ENCODE peak calls at places on chromosomes 3 and 15, in ten cellular contexts. U is GM23338, Q is HCT116, S is transverse colon, G is spleen, X is esophagus muscularis mucosa, Y is HL-60, O is GM12892, N is breast epithelium, D is suprapubic skin. C is an unnamed sample.
A peak's percentile ranks its signal among the peaks of the same experiment; 100 is the strongest.

GRCh38 chr15:52006702-52007340 is 12.2 kb upstream of the MAPK6 start:
- DNase-seq in N (no peak), Q (no peak), Y (no peak), G (no peak), D (no peak), U (no peak), O (no peak), X (no peak), S (no peak), C (no peak)

GRCh38 chr3:185250247-185250646 is 3.6 kb downstream of the EHHADH start:
- DNase-seq in N (no peak), U (no peak), G (no peak), Y (no peak), Q (no peak), S (no peak), X (no peak), D (no peak), O (no peak), C (no peak)

GRCh38 chr3:37124431-37124830 is 50.0 kb downstream of the LRRFIP2 start:
- DNase-seq in U (no peak), X (no peak), Y (no peak), N (no peak), D (no peak), G (no peak), O (no peak), S (no peak), Q (no peak), C (no peak)

GRCh38 chr3:197478746-197479668 is 76.8 kb downstream of the BDH1 start:
- DNase-seq in Q (no peak), G (no peak), U (no peak), D (no peak), N (no peak), S (no peak), X (no peak), Y (no peak), O (no peak), C (no peak)

GRCh38 chr15:85788796-85789495 is 5.8 kb downstream of the KLHL25 start:
- DNase-seq in S (peak; percentile 73), G (no peak), X (no peak), Q (no peak), D (no peak), O (no peak), U (no peak), Y (no peak), N (no peak), C (no peak)

GRCh38 chr15:65355173-65355982 is 22.4 kb downstream of the IGDCC3 start:
- DNase-seq in U (peak; percentile 71), X (no peak), G (peak; percentile 18), O (no peak), S (no peak), N (no peak), D (no peak), Y (no peak), Q (no peak), C (no peak)

GRCh38 chr15:59622289-59622688 is 10.7 kb downstream of the GCNT3 start:
- DNase-seq in O (peak; percentile 43), U (peak; percentile 79), Y (peak; percentile 44), N (no peak), G (peak; percentile 79), S (peak; percentile 84), X (no peak), D (no peak), Q (peak; percentile 42), C (no peak)

GRCh38 chr3:111577798-111578685 is 17.1 kb downstream of the ZBED2 start:
- DNase-seq in O (no peak), D (no peak), Q (peak; percentile 69), S (no peak), G (no peak), U (peak; percentile 49), X (no peak), Y (peak; percentile 30), N (no peak), C (no peak)

DNA sequence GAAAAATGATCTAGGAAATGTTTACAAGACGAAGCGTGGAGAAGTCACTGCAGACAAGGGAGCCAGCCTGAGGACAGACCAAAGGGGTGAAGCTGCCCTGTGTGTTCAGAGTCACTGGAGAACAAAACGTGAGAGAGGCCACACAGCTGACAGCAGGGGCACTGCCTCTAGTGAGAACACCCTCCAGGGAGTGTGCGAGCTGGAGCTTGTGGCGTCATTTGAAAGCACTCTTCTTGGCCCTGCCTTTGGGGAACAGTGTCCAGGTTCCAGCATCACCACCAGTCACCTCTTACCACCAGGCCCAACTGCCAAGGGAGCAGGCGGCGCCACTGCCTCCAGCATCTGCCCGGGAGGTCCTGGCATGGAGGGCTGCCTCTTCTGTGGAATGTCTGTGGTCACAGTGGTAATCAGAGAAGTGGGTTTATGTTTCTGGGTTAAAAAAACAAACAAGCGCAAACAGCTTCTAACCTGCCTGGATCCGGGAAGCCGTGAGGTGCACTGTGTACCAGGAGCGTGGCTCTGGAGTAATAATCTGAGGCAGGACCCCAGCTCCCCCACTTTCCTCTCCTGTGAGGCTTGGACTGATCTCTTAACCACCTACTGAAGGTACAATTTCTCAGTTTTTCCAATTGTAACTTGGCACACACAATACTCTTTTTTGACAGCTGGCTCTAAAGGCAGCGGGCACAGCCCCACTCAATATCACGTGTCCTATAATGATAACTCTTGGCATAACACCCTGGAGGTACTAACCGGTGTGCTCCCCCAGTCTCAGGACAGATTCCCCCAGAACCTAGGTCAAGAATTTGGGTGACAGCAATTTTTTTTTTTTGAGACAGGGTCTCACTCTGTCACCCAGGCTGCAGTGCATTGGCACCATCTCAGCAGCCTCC is 32.2 kb upstream of the CDCP1 start:
- DNase-seq in D (no peak), Q (no peak), N (no peak), Y (no peak), G (no peak), X (no peak), U (no peak), O (no peak), S (no peak), C (no peak)
- TF ChIP-seq POLR2AphosphoS5 in D (no peak), Q (no peak), N (no peak), Y (no peak), G (no peak), X (no peak), U (no peak), O (no peak), S (no peak), C (no peak)

GRCh38 chr3:71581451-71581980 is 2.0 kb downstream of the FOXP1 start:
- DNase-seq in O (no peak), D (peak; percentile 80), N (peak; percentile 54), Y (peak; percentile 42), Q (no peak), G (peak; percentile 93), X (peak; percentile 92), S (peak; percentile 40), U (peak; percentile 65), C (no peak)

GRCh38 chr3:71581981-71582611 is 1.4 kb downstream of the FOXP1 start:
- DNase-seq in D (peak; percentile 79), O (no peak), N (peak; percentile 57), Y (peak; percentile 91), G (peak; percentile 90), U (peak; percentile 88), S (peak; percentile 52), X (peak; percentile 92), Q (no peak), C (no peak)

GRCh38 chr3:71583569-71584215 is at the start of gene FOXP1:
- DNase-seq in D (peak; percentile 85), X (peak; percentile 92), G (peak; percentile 92), S (peak; percentile 83), Q (peak; percentile 51), O (no peak), Y (peak; percentile 81), N (peak; percentile 75), U (peak; percentile 90), C (no peak)

GRCh38 chr3:71584216-71585061 is 911 bp upstream of the FOXP1 start:
- DNase-seq in U (peak; percentile 59), Q (no peak), X (peak; percentile 92), Y (peak; percentile 63), O (no peak), N (peak; percentile 52), S (peak; percentile 56), D (peak; percentile 82), G (peak; percentile 84), C (no peak)

GRCh38 chr3:71582612-71583568 is 638 bp downstream of the FOXP1 start:
- DNase-seq in O (no peak), Y (peak; percentile 84), Q (no peak), U (peak; percentile 88), X (peak; percentile 94), G (peak; percentile 95), D (peak; percentile 91), N (peak; percentile 74), S (peak; percentile 85), C (no peak)
- TF ChIP-seq POLR2AphosphoS5 in O (no peak), Y (peak; percentile 9), Q (no peak), U (no peak), X (peak; percentile 23), G (no peak), D (no peak), N (no peak), S (peak; percentile 28), C (no peak)

DNA sequence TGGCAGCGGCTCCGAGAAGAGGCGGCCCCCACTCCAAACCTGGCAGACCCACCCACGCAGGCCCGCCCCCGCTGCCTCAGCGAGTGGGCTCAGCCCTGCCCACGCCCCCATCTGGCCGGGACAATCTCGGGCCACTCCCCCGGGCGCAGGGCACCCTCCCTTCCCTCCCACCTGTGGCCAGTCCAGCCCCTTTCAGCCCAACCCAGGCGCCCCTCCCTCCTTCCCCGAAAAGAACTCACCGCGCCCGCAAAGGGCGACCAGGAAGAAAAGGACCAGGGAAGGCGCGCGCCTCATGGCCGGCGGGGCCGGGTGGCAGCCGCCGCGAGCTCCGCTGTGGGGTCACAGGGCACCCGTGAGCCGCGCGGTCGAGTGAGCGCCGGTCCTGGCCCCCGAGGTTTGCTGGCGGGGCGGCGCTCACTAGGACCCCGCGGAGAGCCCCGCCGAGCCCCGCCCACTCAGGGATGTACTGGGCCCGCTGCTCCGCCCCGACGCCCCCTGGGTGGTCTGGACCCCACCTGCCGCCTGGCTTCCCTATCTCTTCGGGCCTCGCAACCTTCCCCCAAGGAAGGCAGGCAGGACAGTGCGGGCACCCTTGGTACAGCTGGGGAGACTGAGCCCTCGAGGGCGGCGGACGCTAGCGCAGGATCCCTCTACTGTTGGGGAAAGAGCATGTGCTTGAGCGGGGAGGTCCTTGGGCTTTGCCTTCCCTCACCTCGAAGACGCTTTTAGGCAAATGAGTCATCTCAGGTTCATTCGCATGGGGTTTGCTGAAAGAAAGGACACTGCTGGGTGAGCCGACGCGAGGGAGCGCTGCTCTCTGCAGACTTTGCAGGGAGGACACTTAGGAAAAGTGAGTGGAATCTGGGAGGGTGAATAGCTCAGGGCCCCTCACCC is at the start of gene CHRNB4:
- DNase-seq in X (no peak), G (no peak), Q (no peak), N (no peak), D (no peak), S (peak; percentile 42), U (peak; percentile 91), Y (no peak), O (no peak), C (no peak)
- TF ChIP-seq POLR2AphosphoS5 in X (no peak), G (no peak), Q (peak; percentile 24), N (no peak), D (no peak), S (no peak), U (peak; percentile 66), Y (no peak), O (no peak), C (no peak)

GRCh38 chr3:42229266-42229941 is 36.6 kb downstream of the CCK start:
- DNase-seq in O (no peak), S (no peak), G (no peak), D (no peak), Y (no peak), N (no peak), X (no peak), U (no peak), Q (no peak), C (no peak)

GRCh38 chr3:42229942-42230688 is 35.9 kb downstream of the CCK start:
- DNase-seq in G (no peak), O (no peak), X (no peak), U (peak; percentile 86), Y (peak; percentile 9), D (no peak), Q (peak; percentile 34), S (no peak), N (no peak), C (peak; percentile 12)

GRCh38 chr3:42230860-42231259 is 35.1 kb downstream of the CCK start:
- DNase-seq in N (no peak), U (no peak), D (no peak), Q (no peak), G (no peak), Y (no peak), S (no peak), O (no peak), X (no peak), C (no peak)

GRCh38 chr3:42226470-42227425 is 39.2 kb downstream of the CCK start:
- DNase-seq in Y (no peak), U (peak; percentile 32), D (no peak), S (no peak), X (no peak), O (no peak), G (no peak), N (no peak), Q (no peak), C (no peak)

GRCh38 chr3:42228796-42229195 is 37.2 kb downstream of the CCK start:
- DNase-seq in Y (no peak), S (no peak), U (peak; percentile 58), X (no peak), N (no peak), G (no peak), D (no peak), O (no peak), Q (no peak), C (no peak)
- TF ChIP-seq POLR2AphosphoS5 in Y (no peak), S (no peak), U (no peak), X (no peak), N (no peak), G (no peak), D (no peak), O (no peak), Q (no peak), C (no peak)